ENCODE peak calls at places on chromosomes 2 and 18, in five cellular contexts. C, G, V, Q and H are unnamed samples.

GRCh38 chr2:222897898-222898297 is 37.1 kb downstream of the ACSL3 start:
- ATAC-seq in C (no peak), G (no peak), V (peak), Q (no peak), H (no peak)

GRCh38 chr2:85988210-85988913 is 99.6 kb upstream of the ST3GAL5 start:
- ATAC-seq in C (no peak), G (peak), V (no peak), Q (no peak), H (no peak)

GRCh38 chr18:4267641-4268040 is 187.5 kb downstream of the DLGAP1 start:
- ATAC-seq in C (no peak), G (no peak), V (no peak), Q (no peak), H (no peak)

GRCh38 chr2:231522418-231523180 is 7.6 kb downstream of the NMUR1 start:
- ATAC-seq in C (no peak), G (peak), V (no peak), Q (no peak), H (no peak)

GRCh38 chr2:85309699-85310321 is 18.0 kb downstream of the TGOLN2 start:
- ATAC-seq in C (peak), G (no peak), V (peak), Q (no peak), H (peak)

GRCh38 chr2:142974288-142975024 is 97.0 kb downstream of the KYNU start:
- ATAC-seq in C (no peak), G (peak), V (no peak), Q (no peak), H (no peak)

GRCh38 chr2:122033796-122034195 is 278.3 kb downstream of the TSN start:
- ATAC-seq in C (no peak), G (no peak), V (no peak), Q (no peak), H (no peak)

GRCh38 chr18:27604583-27604982 is 419.5 kb upstream of the CHST9 start:
- ATAC-seq in C (no peak), G (no peak), V (no peak), Q (no peak), H (no peak)

GRCh38 chr2:231387904-231388724 is 7.4 kb upstream of the B3GNT7 start:
- ATAC-seq in C (no peak), G (no peak), V (peak), Q (peak), H (no peak)

GRCh38 chr2:44083054-44083453 is 85.6 kb upstream of the PPM1B start:
- ATAC-seq in C (no peak), G (no peak), V (no peak), Q (no peak), H (no peak)

GRCh38 chr18:8911408-8912340 is 190.8 kb upstream of the NDUFV2 start:
- ATAC-seq in C (no peak), G (no peak), V (no peak), Q (no peak), H (no peak)

GRCh38 chr2:163291790-163292189 is 444.0 kb downstream of the FIGN start:
- ATAC-seq in C (no peak), G (no peak), V (no peak), Q (no peak), H (no peak)

GRCh38 chr2:20148841-20149702 is 75.9 kb downstream of the SDC1 start:
- ATAC-seq in C (no peak), G (no peak), V (peak), Q (no peak), H (no peak)

GRCh38 chr18:47881752-47882455 is 48.6 kb downstream of the SMAD2 start:
- ATAC-seq in C (no peak), G (no peak), V (peak), Q (no peak), H (no peak)

GRCh38 chr2:218329027-218329825 is 27.4 kb upstream of the CATIP start:
- ATAC-seq in C (no peak), G (peak), V (peak), Q (peak), H (peak)

GRCh38 chr2:208985644-208986043 is 438.2 kb upstream of the MAP2 start:
- ATAC-seq in C (no peak), G (no peak), V (no peak), Q (no peak), H (no peak)

GRCh38 chr2:54641988-54642387 is 81.5 kb upstream of the EML6 start:
- ATAC-seq in C (no peak), G (no peak), V (no peak), Q (no peak), H (no peak)

GRCh38 chr2:190150413-190150812 is 87.9 kb upstream of the MSTN start:
- ATAC-seq in C (no peak), G (no peak), V (no peak), Q (no peak), H (no peak)

GRCh38 chr18:74268933-74269620 is 22.7 kb downstream of the CYB5A start:
- ATAC-seq in C (no peak), G (peak), V (no peak), Q (no peak), H (no peak)

GRCh38 chr18:68494802-68495560 is 219.9 kb downstream of the TMX3 start:
- ATAC-seq in C (no peak), G (no peak), V (peak), Q (no peak), H (no peak)

GRCh38 chr2:171515672-171516298 is 6.5 kb upstream of the CYBRD1 start:
- ATAC-seq in C (no peak), G (peak), V (no peak), Q (no peak), H (no peak)

GRCh38 chr2:170206246-170206645 is 28.3 kb downstream of the MYO3B start:
- ATAC-seq in C (no peak), G (no peak), V (no peak), Q (no peak), H (no peak)

GRCh38 chr18:3466051-3466450 is 16.1 kb downstream of the TGIF1 start:
- ATAC-seq in C (no peak), G (no peak), V (peak), Q (peak), H (no peak)

GRCh38 chr18:58491773-58492752 is 136.8 kb downstream of the ALPK2 start:
- ATAC-seq in C (no peak), G (peak), V (no peak), Q (no peak), H (no peak)

GRCh38 chr2:27509326-27509725 is 12.7 kb downstream of the GCKR start:
- ATAC-seq in C (no peak), G (no peak), V (peak), Q (no peak), H (no peak)

GRCh38 chr18:76188097-76188496 is 306.9 kb downstream of the ZNF516 start:
- ATAC-seq in C (no peak), G (no peak), V (no peak), Q (no peak), H (no peak)

GRCh38 chr2:102473020-102473419 is at the start of gene SLC9A4:
- ATAC-seq in C (peak), G (peak), V (peak), Q (peak), H (no peak)

GRCh38 chr18:9546468-9546867 is 67.9 kb downstream of the PPP4R1 start:
- ATAC-seq in C (no peak), G (no peak), V (peak), Q (no peak), H (no peak)

GRCh38 chr2:237734905-237735623 is 63.5 kb upstream of the RBM44 start:
- ATAC-seq in C (no peak), G (no peak), V (no peak), Q (no peak), H (no peak)

GRCh38 chr2:129273266-129274037 is 706.0 kb upstream of the RAB6C start:
- ATAC-seq in C (no peak), G (no peak), V (no peak), Q (no peak), H (no peak)